ENCODE peak calls at places on chromosomes 16 and 17, in four cellular contexts. P is GM23248, C is neural progenitor cell, F is HepG2. Y is an unnamed sample. For H3K36me3, the result is how much of the 10 kb centered on the place peaks cover.

GRCh38 chr17:27218719-27219488 is 75.0 kb upstream of the WSB1 start:
- DNase-seq in P (no peak), C (no peak), F (no peak), Y (no peak)

GRCh38 chr17:79630821-79631639 is 20.2 kb upstream of the RBFOX3 start:
- DNase-seq in P (no peak), C (no peak), F (no peak), Y (no peak)

GRCh38 chr16:53754938-53755910 is 51.3 kb downstream of the FTO start:
- DNase-seq in P (peak), C (no peak), F (no peak), Y (no peak)

GRCh38 chr17:48153711-48154642 is 46.4 kb downstream of the SNX11 start:
- DNase-seq in P (peak), C (peak), F (peak), Y (peak)

GRCh38 chr16:5064915-5065314 is 841 bp downstream of the C16orf89 start:
- DNase-seq in P (no peak), C (no peak), F (no peak), Y (no peak)

GRCh38 chr16:89049484-89050118 is 44.1 kb upstream of the ACSF3 start:
- DNase-seq in P (no peak), C (no peak), F (no peak), Y (peak)

GRCh38 chr17:35242805-35243458 is at the start of gene SLFN5:
- DNase-seq in P (peak), C (peak), F (peak), Y (peak)

GRCh38 chr16:72172105-72173034 is at the start of gene PMFBP1:
- DNase-seq in P (peak), C (no peak), F (peak), Y (peak)

GRCh38 chr16:2964416-2965223 is 545 bp downstream of the KREMEN2 start:
- DNase-seq in P (peak), C (peak), F (peak), Y (no peak)

GRCh38 chr16:60246055-60246454 is 1511.9 kb upstream of the GOT2 start:
- DNase-seq in P (no peak), C (no peak), F (no peak), Y (no peak)

GRCh38 chr17:16662936-16663335 is 9.3 kb upstream of the ZNF624 start:
- DNase-seq in P (peak), C (no peak), F (no peak), Y (no peak)

GRCh38 chr17:58282442-58282841 is 1.7 kb upstream of the MPO start:
- DNase-seq in P (no peak), C (no peak), F (no peak), Y (no peak)

GRCh38 chr17:77312061-77312684 is 171.4 kb downstream of the SEC14L1 start:
- DNase-seq in P (no peak), C (no peak), F (no peak), Y (no peak)

GRCh38 chr17:44323359-44324091 is 1.1 kb downstream of the SLC25A39 start:
- DNase-seq in P (no peak), C (no peak), F (no peak), Y (no peak)

GRCh38 chr16:2949705-2950399 is 14.2 kb upstream of the KREMEN2 start:
- DNase-seq in P (no peak), C (no peak), F (no peak), Y (no peak)

GRCh38 chr17:57988301-57989010 is 402 bp upstream of the VEZF1 start:
- DNase-seq in P (peak), C (no peak), F (no peak), Y (peak)

GRCh38 chr17:18008496-18009268 is 30.3 kb downstream of the ATPAF2 start:
- DNase-seq in P (peak), C (no peak), F (no peak), Y (peak)

GRCh38 chr16:7946142-7946541 is 613.5 kb downstream of the RBFOX1 start:
- DNase-seq in P (no peak), C (no peak), F (no peak), Y (no peak)

GRCh38 chr17:33377837-33378236 is 84.7 kb upstream of the ASIC2 start:
- DNase-seq in P (no peak), C (no peak), F (no peak), Y (no peak)

GRCh38 chr17:17994271-17994670 is 21.6 kb downstream of the DRC3 start:
- DNase-seq in P (peak), C (peak), F (peak), Y (peak)

GRCh38 chr16:66511615-66512500 is 38.1 kb downstream of the TK2 start:
- DNase-seq in P (peak), C (peak), F (no peak), Y (peak)

GRCh38 chr17:66200685-66201092 is 8.8 kb upstream of the CEP112 start:
- DNase-seq in P (peak), C (peak), F (peak), Y (peak)

GRCh38 chr17:29283496-29283895 is 10.5 kb downstream of the NUFIP2 start:
- DNase-seq in P (peak), C (no peak), F (no peak), Y (peak)

GRCh38 chr17:79438936-79439335 is 171.9 kb downstream of the RBFOX3 start:
- DNase-seq in P (no peak), C (no peak), F (no peak), Y (no peak)

GRCh38 chr16:14511798-14512131 is 118.3 kb downstream of the PARN start:
- DNase-seq in P (peak), C (no peak), F (no peak), Y (no peak)

GRCh38 chr17:45353047-45353446 is 36.2 kb upstream of the MAP3K14 start:
- DNase-seq in P (no peak), C (no peak), F (no peak), Y (no peak)

GRCh38 chr16:70696952-70697600 is 11.2 kb upstream of the MTSS2 start:
- DNase-seq in P (no peak), C (no peak), F (no peak), Y (peak)

GRCh38 chr17:5122586-5123342 is 6.9 kb downstream of the USP6 start:
- DNase-seq in P (peak), C (peak), F (no peak), Y (peak)

GRCh38 chr17:77325537-77325825 is 184.7 kb downstream of the SEC14L1 start:
- DNase-seq in P (no peak), C (no peak), F (no peak), Y (no peak)

GRCh38 chr17:4785311-4786110 is 653 bp downstream of the VMO1 start:
- DNase-seq in P (peak), C (no peak), F (no peak), Y (no peak)

GRCh38 chr17:28579526-28579925 is 2.8 kb upstream of the ALDOC start:
- DNase-seq in P (no peak), C (no peak), F (no peak), Y (no peak)

GRCh38 chr16:4388275-4389021 is 16.8 kb downstream of the VASN start:
- DNase-seq in P (peak), C (no peak), F (no peak), Y (peak)

GRCh38 chr16:89334461-89334860 is 117.0 kb downstream of the ZNF778 start:
- DNase-seq in P (no peak), C (no peak), F (no peak), Y (no peak)

GRCh38 chr16:83335076-83335475 is 472.7 kb upstream of the HSBP1 start:
- DNase-seq in P (no peak), C (no peak), F (no peak), Y (peak)

GRCh38 chr16:83328936-83329335 is 478.8 kb upstream of the HSBP1 start:
- DNase-seq in P (no peak), C (no peak), F (no peak), Y (no peak)

GRCh38 chr16:83330251-83330650 is 477.5 kb upstream of the HSBP1 start:
- DNase-seq in P (no peak), C (no peak), F (no peak), Y (no peak)

GRCh38 chr16:83329466-83329865 is 478.3 kb upstream of the HSBP1 start:
- DNase-seq in P (no peak), C (no peak), F (no peak), Y (no peak)
- H3K9ac ChIP-seq in P (no peak), C (no peak), F (no peak), Y (no peak)

DNA sequence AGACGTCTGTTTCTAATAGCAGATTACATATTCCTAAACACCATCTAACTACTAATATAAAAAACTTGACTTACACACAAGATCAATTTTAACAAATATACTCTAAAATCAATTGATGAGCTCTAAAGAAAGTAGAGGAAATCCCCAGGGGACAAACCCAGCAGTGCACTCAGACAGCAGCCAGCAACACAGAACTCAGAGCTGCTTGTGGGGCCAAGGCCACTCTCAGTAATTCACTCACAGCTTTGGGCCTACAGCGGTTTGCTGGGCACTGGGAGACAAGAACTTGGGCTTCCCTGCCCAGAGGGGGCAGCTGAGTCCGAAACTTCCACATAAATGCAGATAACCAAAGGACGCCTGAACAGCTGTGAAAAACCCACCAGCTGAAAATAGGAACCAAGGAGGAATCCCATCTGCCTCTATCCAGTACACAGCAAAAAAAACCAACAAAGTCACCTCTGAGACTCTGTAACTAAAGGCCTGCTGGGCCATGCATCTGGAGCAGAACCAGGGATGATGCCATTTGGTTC is 21.4 kb downstream of the NPLOC4 start:
- DNase-seq in P (no peak), C (no peak), F (no peak), Y (no peak)
- H3K36me3 ChIP-seq in P (under half), C (under half), F (half or more), Y (half or more)

GRCh38 chr17:60904582-60904981 is 226.9 kb downstream of the BCAS3 start:
- DNase-seq in P (no peak), C (no peak), F (no peak), Y (no peak)

GRCh38 chr17:60901222-60901621 is 223.6 kb downstream of the BCAS3 start:
- DNase-seq in P (peak), C (no peak), F (no peak), Y (peak)

GRCh38 chr17:60900688-60901087 is 223.0 kb downstream of the BCAS3 start:
- DNase-seq in P (no peak), C (no peak), F (no peak), Y (no peak)

GRCh38 chr17:60901806-60902205 is 224.2 kb downstream of the BCAS3 start:
- DNase-seq in P (peak), C (no peak), F (no peak), Y (peak)

GRCh38 chr17:60902399-60902798 is 224.7 kb downstream of the BCAS3 start:
- DNase-seq in P (no peak), C (no peak), F (no peak), Y (peak)
- H3K4me3 ChIP-seq in P (no peak), C (no peak), F (no peak), Y (no peak)

GRCh38 chr17:37828313-37829124 is 83.7 kb upstream of the HNF1B start:
- DNase-seq in P (peak), C (no peak), F (no peak), Y (peak)
- H3K9ac ChIP-seq in P (no peak), C (no peak), F (no peak), Y (no peak)

DNA sequence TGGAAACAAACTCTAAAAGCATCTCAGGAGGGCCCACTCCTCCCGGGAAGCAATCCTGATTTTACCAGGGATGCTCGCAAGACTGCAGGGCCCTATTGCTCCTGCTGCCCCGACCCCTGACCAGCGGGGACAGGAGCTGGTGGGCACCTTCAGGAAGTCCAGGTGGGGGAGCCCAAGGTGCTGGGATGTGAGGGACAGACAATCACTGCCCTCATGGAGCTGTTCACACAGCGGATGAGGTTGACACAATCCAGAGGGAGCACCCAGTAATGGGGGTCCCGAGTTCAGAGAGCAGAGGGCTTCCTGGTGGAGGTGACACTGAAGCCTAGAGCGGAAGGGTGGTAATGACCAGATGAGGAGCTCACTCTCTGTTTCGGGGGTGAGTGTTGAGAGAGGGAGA is 126.2 kb downstream of the FOXL1 start:
- DNase-seq in P (no peak), C (no peak), F (no peak), Y (no peak)
- H3K36me3 ChIP-seq in P (under half), C (under half), F (under half), Y (under half)

DNA sequence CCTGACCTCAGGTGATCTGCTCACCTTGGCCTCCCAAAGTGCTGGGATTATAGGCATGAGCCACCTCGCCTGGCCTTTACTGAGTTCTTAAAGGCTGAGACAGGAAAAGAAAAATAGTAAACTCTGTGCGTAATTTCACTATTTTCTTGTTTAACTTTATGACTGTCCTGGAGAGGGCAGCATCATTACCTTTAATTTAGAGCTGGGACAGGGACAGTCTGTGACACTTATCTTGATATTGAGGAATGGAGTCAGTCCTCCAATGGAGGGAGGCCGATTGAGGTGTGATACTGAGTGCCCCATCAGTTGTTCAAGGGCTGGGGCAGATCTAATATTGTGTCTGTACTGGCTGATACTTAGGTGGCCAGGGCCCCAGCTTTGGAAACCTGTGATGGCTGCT is 21.5 kb upstream of the SPN start:
- DNase-seq in P (no peak), C (no peak), F (peak), Y (no peak)
- H3K4me3 ChIP-seq in P (no peak), C (no peak), F (no peak), Y (no peak)

DNA sequence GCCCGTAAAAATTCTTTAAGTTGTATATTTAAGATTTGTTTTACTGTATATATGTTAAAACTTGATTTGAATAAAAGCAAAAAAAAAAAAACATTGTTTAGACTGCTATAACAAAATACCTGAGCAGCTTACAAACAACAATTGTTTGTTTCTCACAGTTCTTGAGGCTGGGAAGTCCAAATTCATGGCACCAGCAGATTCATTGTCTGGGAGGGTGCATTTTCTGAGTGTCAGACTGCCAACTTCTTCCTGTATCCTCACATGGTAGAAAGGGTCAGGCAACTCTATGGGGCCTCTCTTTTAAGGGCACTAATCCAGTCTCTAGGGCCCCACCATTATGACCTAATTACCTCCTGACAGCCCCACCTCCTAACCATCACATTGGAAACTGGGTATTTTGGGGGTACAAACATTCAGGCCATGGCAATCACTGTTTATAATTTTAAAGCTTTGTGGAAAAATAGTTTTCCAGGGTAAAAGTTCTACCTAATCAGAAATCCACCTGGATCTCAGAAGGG is 281.4 kb downstream of the SLC39A11 start:
- DNase-seq in P (no peak), C (no peak), F (no peak), Y (no peak)
- H3K9ac ChIP-seq in P (no peak), C (no peak), F (no peak), Y (no peak)

DNA sequence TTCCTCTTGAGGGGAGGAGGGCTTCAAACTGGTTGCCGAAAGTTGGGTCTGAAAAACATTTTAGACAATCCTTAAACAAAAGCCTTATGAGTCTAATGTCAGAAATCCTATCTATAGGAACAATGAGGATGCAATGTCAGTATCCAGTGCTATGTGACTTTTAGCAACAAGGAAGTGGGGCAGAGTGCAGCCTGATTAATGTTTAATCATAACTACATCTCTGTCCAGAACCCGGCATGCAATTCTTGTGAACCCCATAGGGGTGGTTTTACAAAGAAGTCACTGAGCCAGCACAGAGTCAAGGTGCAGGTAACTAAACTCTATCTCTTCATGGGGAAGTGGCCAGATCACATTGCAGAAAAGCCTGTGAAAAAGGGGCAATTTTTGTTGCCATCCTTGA is 267.5 kb downstream of the HS3ST4 start:
- DNase-seq in P (no peak), C (no peak), F (no peak), Y (no peak)
- H3K36me3 ChIP-seq in P (under half), C (under half), F (under half), Y (under half)

Y was measured in adipocyte.